ENCODE peak calls at places on chromosome 21, in six cellular contexts. U is cardiac septum, K is SHP77, I is neural crest cell, H is AG09319, A is T-cell. S is an unnamed sample.
A peak's percentile ranks its signal among the peaks of the same experiment; 100 is the strongest.

GRCh38 chr21:28334407-28334806 is 658.3 kb downstream of the LTN1 start:
- DNase-seq in U (no peak), A (no peak), H (no peak), I (no peak), K (no peak), S (no peak)

GRCh38 chr21:45078877-45079281 is 4.5 kb downstream of the ADARB1 start:
- DNase-seq in H (no peak), K (no peak), U (no peak), A (peak; percentile 83), I (no peak), S (no peak)

GRCh38 chr21:45011911-45012660 is 62.3 kb upstream of the ADARB1 start:
- DNase-seq in U (no peak), K (no peak), A (no peak), H (peak; percentile 49), I (no peak), S (no peak)

GRCh38 chr21:38277501-38278111 is 20.8 kb downstream of the KCNJ15 start:
- DNase-seq in I (no peak), H (peak; percentile 80), U (no peak), K (no peak), A (peak; percentile 21), S (no peak)

GRCh38 chr21:21101911-21102310 is 103.7 kb downstream of the NCAM2 start:
- DNase-seq in A (no peak), H (no peak), K (peak; percentile 58), U (no peak), I (peak; percentile 22), S (no peak)

GRCh38 chr21:44291078-44291935 is 5.6 kb downstream of the AIRE start:
- DNase-seq in I (no peak), K (no peak), H (no peak), A (no peak), U (no peak), S (no peak)

GRCh38 chr21:26050857-26051256 is 119.7 kb downstream of the APP start:
- DNase-seq in U (no peak), A (no peak), H (no peak), K (no peak), I (no peak), S (no peak)

GRCh38 chr21:41024341-41025056 is 143.5 kb upstream of the BACE2 start:
- DNase-seq in I (no peak), U (no peak), H (no peak), K (no peak), A (no peak), S (no peak)

GRCh38 chr21:25039461-25040380 is 567.6 kb downstream of the MRPL39 start:
- DNase-seq in A (no peak), U (no peak), H (no peak), K (peak; percentile 10), I (no peak), S (no peak)

GRCh38 chr21:17612023-17612564 is 607 bp downstream of the BTG3 start:
- DNase-seq in K (no peak), U (peak; percentile 76), I (peak; percentile 18), H (no peak), A (peak; percentile 10), S (peak; percentile 11)

GRCh38 chr21:46202592-46203202 is 18.4 kb upstream of the SPATC1L start:
- DNase-seq in A (no peak), K (no peak), H (no peak), I (no peak), U (peak; percentile 58), S (no peak)

GRCh38 chr21:14545906-14546480 is at the start of gene SAMSN1:
- DNase-seq in K (no peak), I (no peak), H (no peak), U (no peak), A (peak; percentile 78), S (peak; percentile 59)

GRCh38 chr21:38350681-38351080 is 93.9 kb downstream of the KCNJ15 start:
- DNase-seq in I (no peak), K (no peak), U (no peak), H (no peak), A (no peak), S (no peak)

S was measured in stimulated activated naive B cell treated with anti-CD40 and anti-IgM and Interleukin-4, amounts not matched to agents 10 μg/mL and 1 μg/mL and 100 μg/mL, for 72 hours.